ENCODE peak calls at places on chromosomes 6 and 20, in five cellular contexts. J is caudate nucleus, G is GM23248, N is AG04450, P is mammary epithelial cell. Q is an unnamed sample.

GRCh38 chr20:16810216-16810615 is 62.1 kb downstream of the OTOR start:
- DNase-seq in J (no peak), G (no peak), N (no peak), P (peak), Q (no peak)

GRCh38 chr6:159874475-159874874 is 16.3 kb upstream of the MAS1 start:
- DNase-seq in J (no peak), N (no peak), P (no peak), G (peak), Q (no peak)

GRCh38 chr6:112173401-112173800 is 81.0 kb downstream of the LAMA4 start:
- DNase-seq in J (no peak), N (no peak), G (no peak), P (no peak), Q (no peak)

GRCh38 chr6:126110494-126111270 is 124.3 kb downstream of the TRMT11 start:
- DNase-seq in G (no peak), N (no peak), P (no peak), J (no peak), Q (no peak)

GRCh38 chr20:54048489-54048888 is 21.9 kb downstream of the BCAS1 start:
- DNase-seq in N (no peak), P (no peak), J (no peak), G (peak), Q (no peak)

GRCh38 chr20:16292227-16292626 is 281.0 kb downstream of the KIF16B start:
- DNase-seq in J (no peak), N (no peak), G (peak), P (peak), Q (no peak)

GRCh38 chr20:51941503-51941902 is 139.2 kb upstream of the SALL4 start:
- DNase-seq in J (no peak), G (no peak), P (no peak), N (no peak), Q (no peak)

GRCh38 chr20:17849901-17850673 is 118.5 kb downstream of the SNX5 start:
- DNase-seq in P (peak), N (peak), G (peak), J (no peak), Q (no peak)

GRCh38 chr20:38610521-38610920 is 8.9 kb downstream of the ARHGAP40 start:
- DNase-seq in G (peak), N (no peak), J (no peak), P (peak), Q (no peak)

GRCh38 chr6:17352302-17352701 is 41.1 kb upstream of the CAP2 start:
- DNase-seq in G (peak), P (no peak), J (no peak), N (no peak), Q (no peak)

GRCh38 chr6:169784941-169785340 is 33.5 kb downstream of the ERMARD start:
- DNase-seq in J (no peak), G (no peak), N (no peak), P (no peak), Q (no peak)

GRCh38 chr6:4287811-4288244 is 152.5 kb upstream of the ECI2 start:
- DNase-seq in N (no peak), G (no peak), P (no peak), J (no peak), Q (no peak)

GRCh38 chr6:32195902-32196681 is 3.6 kb upstream of the GPSM3 start:
- DNase-seq in P (peak), J (peak), G (peak), N (peak), Q (peak)

GRCh38 chr6:162528538-162528937 is 199.0 kb downstream of the PRKN start:
- DNase-seq in N (no peak), J (no peak), P (no peak), G (no peak), Q (no peak)

GRCh38 chr20:2817891-2818595 is 1.9 kb downstream of the TMEM239 start:
- DNase-seq in N (no peak), G (no peak), J (no peak), P (no peak), Q (no peak)

GRCh38 chr6:25359191-25359861 is 80.2 kb downstream of the CARMIL1 start:
- DNase-seq in P (peak), J (peak), N (no peak), G (peak), Q (no peak)

GRCh38 chr6:17311595-17312311 is 30.6 kb downstream of the RBM24 start:
- DNase-seq in G (peak), N (no peak), J (peak), P (no peak), Q (no peak)

GRCh38 chr6:54910326-54910952 is 63.9 kb downstream of the FAM83B start:
- DNase-seq in N (no peak), J (no peak), G (peak), P (no peak), Q (no peak)

GRCh38 chr6:21915707-21916399 is 322.3 kb downstream of the SOX4 start:
- DNase-seq in G (peak), N (no peak), J (no peak), P (peak), Q (no peak)

GRCh38 chr20:23091741-23092408 is 5.8 kb upstream of the CD93 start:
- DNase-seq in N (no peak), G (no peak), J (no peak), P (no peak), Q (no peak)

GRCh38 chr20:58399926-58400325 is 10.9 kb downstream of the VAPB start:
- DNase-seq in N (no peak), J (no peak), G (no peak), P (no peak), Q (no peak)

GRCh38 chr20:36493013-36493800 is 48.1 kb upstream of the MYL9 start:
- DNase-seq in N (no peak), P (no peak), J (no peak), G (no peak), Q (no peak)

GRCh38 chr6:14228571-14228970 is 111.0 kb downstream of the CD83 start:
- DNase-seq in N (no peak), G (peak), P (no peak), J (no peak), Q (no peak)

GRCh38 chr6:34484899-34485298 is 19.0 kb downstream of the PACSIN1 start:
- DNase-seq in G (no peak), J (no peak), P (peak), N (no peak), Q (peak)

GRCh38 chr6:41040101-41040910 is 1.3 kb upstream of the UNC5CL start:
- DNase-seq in G (peak), J (no peak), N (no peak), P (peak), Q (no peak)

GRCh38 chr20:25637247-25637646 is 13.4 kb upstream of the NANP start:
- DNase-seq in N (no peak), J (no peak), G (no peak), P (no peak), Q (no peak)

GRCh38 chr6:112827793-112828192 is 480.7 kb downstream of the RFPL4B start:
- DNase-seq in N (no peak), J (no peak), G (peak), P (no peak), Q (no peak)

GRCh38 chr6:80642452-80642851 is 536.0 kb downstream of the BCKDHB start:
- DNase-seq in G (peak), N (no peak), P (peak), J (no peak), Q (no peak)

GRCh38 chr20:59020938-59021551 is 1.8 kb downstream of the TUBB1 start:
- DNase-seq in N (no peak), G (peak), P (peak), J (no peak), Q (no peak)

GRCh38 chr6:156879235-156879995 is 102.2 kb downstream of the ARID1B start:
- DNase-seq in G (no peak), J (no peak), N (peak), P (no peak), Q (no peak)

GRCh38 chr6:141513830-141514229 is 618.9 kb upstream of the GJE1 start:
- DNase-seq in P (no peak), N (no peak), J (no peak), G (peak), Q (no peak)

GRCh38 chr6:17585766-17586502 is 14.2 kb upstream of the FAM8A1 start:
- DNase-seq in J (no peak), G (no peak), P (peak), N (no peak), Q (no peak)

DNA sequence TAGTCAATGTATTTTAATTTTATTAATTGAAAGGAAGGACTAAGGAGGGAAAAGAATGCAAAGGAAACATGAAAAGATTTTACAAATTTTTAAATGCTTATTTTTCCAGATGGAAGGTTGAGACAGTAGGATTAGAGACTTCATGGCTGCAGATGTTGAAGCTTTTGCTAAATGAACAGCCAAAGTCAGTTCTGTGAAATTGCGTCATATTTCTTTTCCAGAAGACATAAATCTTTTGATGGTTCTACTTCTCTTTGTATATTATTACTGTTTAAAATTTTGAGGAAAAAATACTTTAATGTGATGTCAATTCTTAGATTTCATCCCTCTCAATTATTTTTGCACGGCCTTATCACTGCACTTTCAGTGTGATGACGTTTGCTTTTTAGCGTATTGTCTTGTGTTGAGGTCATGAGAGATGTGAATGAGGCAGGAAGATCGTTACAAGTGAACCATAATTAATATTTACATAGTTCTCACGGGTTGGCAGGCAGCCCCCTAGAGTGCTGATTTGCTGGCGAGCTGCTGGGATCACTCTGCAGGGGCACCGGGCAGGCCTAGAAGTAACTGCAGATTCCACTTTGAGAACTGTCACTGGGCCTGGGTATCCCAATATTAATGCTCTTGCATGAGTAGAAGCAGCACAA is 158.1 kb downstream of the TBXT start:
- DNase-seq in P (no peak), G (no peak), J (no peak), N (no peak), Q (no peak)
- H3K27ac ChIP-seq in P (no peak), G (no peak), J (no peak), N (peak), Q (no peak)

GRCh38 chr20:49684335-49684997 is 29.2 kb downstream of the B4GALT5 start:
- DNase-seq in N (no peak), P (no peak), G (no peak), J (no peak), Q (peak)

GRCh38 chr20:49685161-49685601 is 28.5 kb downstream of the B4GALT5 start:
- DNase-seq in G (peak), N (no peak), J (no peak), P (no peak), Q (no peak)

GRCh38 chr20:49680475-49680874 is 33.2 kb downstream of the B4GALT5 start:
- DNase-seq in J (no peak), P (no peak), G (no peak), N (no peak), Q (no peak)

GRCh38 chr20:49682798-49683197 is 30.9 kb downstream of the B4GALT5 start:
- DNase-seq in N (no peak), P (no peak), G (no peak), J (no peak), Q (no peak)

GRCh38 chr20:49682278-49682677 is 31.4 kb downstream of the B4GALT5 start:
- DNase-seq in N (no peak), J (no peak), G (no peak), P (no peak), Q (no peak)
- H3K27ac ChIP-seq in N (no peak), J (no peak), G (no peak), P (no peak), Q (peak)

GRCh38 chr20:21623781-21624094 is 81.7 kb upstream of the PAX1 start:
- DNase-seq in G (no peak), P (no peak), J (no peak), N (no peak), Q (no peak)

GRCh38 chr20:21623074-21623780 is 82.2 kb upstream of the PAX1 start:
- DNase-seq in G (no peak), N (no peak), P (no peak), J (no peak), Q (no peak)

GRCh38 chr20:21618697-21619421 is 86.6 kb upstream of the PAX1 start:
- DNase-seq in G (no peak), P (no peak), J (no peak), N (no peak), Q (no peak)

GRCh38 chr20:21622097-21622496 is 83.4 kb upstream of the PAX1 start:
- DNase-seq in P (peak), G (no peak), N (no peak), J (no peak), Q (no peak)
- H3K27ac ChIP-seq in P (no peak), G (no peak), N (no peak), J (no peak), Q (no peak)

GRCh38 chr6:151257984-151258445 is 18.2 kb downstream of the AKAP12 start:
- DNase-seq in N (no peak), J (no peak), G (no peak), P (no peak), Q (no peak)
- H3K27ac ChIP-seq in N (no peak), J (no peak), G (no peak), P (no peak), Q (no peak)

DNA sequence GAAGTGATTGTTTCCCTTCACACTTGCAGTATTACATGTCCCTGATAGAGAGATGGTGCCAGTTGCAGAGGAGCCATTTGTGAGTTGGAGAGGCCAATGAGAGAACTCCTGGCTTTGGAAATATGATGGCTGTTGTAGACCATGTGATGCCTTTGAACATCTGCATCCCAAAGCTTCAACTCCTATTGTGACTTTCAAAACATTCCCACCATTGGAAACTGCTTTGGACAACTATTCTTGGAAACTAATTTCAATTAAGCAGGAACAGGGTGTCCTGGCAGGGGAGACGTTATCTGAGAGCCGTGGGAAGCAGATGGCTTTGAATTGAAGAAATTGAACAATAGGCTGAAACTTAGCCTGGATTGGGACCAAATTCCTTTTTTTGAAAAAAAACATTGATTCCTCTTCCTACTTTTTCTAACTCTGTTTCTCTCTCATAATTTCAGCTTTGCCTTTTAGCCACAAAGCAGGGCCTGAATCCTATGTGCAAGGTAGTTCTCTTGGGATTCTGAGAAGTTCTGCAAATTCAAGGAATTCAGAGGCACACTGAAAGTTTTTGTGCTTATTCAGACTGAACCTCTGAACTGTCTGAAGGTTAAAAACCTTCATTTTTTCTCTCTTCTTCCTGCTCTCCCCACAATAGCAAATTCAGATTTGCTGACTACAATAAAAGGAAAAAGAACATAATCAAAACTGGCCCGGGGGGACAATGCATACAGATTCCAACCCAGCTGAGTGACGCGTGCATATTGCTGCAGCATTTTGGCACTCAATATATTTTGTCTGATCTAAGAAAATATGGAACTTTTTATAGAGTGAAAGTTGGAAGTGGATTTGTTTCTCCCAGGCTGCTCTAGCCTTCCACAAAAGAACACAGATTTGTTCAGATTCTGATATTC is 720.3 kb upstream of the CHD6 start:
- DNase-seq in G (no peak), J (no peak), N (no peak), P (no peak), Q (no peak)
- H3K27ac ChIP-seq in G (no peak), J (no peak), N (no peak), P (no peak), Q (no peak)

GRCh38 chr6:1611572-1612385 is 2.1 kb downstream of the FOXC1 start:
- DNase-seq in G (peak), P (peak), J (no peak), N (no peak), Q (no peak)
- H3K27ac ChIP-seq in G (peak), P (peak), J (no peak), N (peak), Q (no peak)

GRCh38 chr20:33765099-33765498 is 33.3 kb downstream of the ZNF341 start:
- DNase-seq in P (no peak), G (no peak), J (no peak), N (no peak), Q (no peak)
- H3K27ac ChIP-seq in P (no peak), G (no peak), J (no peak), N (no peak), Q (no peak)

GRCh38 chr6:81938991-81939773 is 186.7 kb upstream of the TENT5A start:
- DNase-seq in P (peak), J (no peak), N (no peak), G (peak), Q (no peak)
- H3K27ac ChIP-seq in P (peak), J (no peak), N (peak), G (peak), Q (peak)

GRCh38 chr6:86609549-86610388 is 327.6 kb upstream of the HTR1E start:
- DNase-seq in J (no peak), P (no peak), G (no peak), N (no peak), Q (no peak)
- H3K27ac ChIP-seq in J (no peak), P (no peak), G (no peak), N (no peak), Q (no peak)

GRCh38 chr20:32191422-32191821 is 16.1 kb downstream of the PLAGL2 start:
- DNase-seq in J (no peak), P (no peak), N (no peak), G (no peak), Q (no peak)

GRCh38 chr20:32199006-32199405 is 8.5 kb downstream of the PLAGL2 start:
- DNase-seq in N (no peak), G (no peak), P (no peak), J (peak), Q (no peak)

GRCh38 chr20:32192698-32193097 is 14.8 kb downstream of the PLAGL2 start:
- DNase-seq in P (no peak), J (no peak), G (no peak), N (no peak), Q (no peak)

GRCh38 chr20:32191873-32192272 is 15.7 kb downstream of the PLAGL2 start:
- DNase-seq in G (peak), P (no peak), J (no peak), N (no peak), Q (no peak)

DNA sequence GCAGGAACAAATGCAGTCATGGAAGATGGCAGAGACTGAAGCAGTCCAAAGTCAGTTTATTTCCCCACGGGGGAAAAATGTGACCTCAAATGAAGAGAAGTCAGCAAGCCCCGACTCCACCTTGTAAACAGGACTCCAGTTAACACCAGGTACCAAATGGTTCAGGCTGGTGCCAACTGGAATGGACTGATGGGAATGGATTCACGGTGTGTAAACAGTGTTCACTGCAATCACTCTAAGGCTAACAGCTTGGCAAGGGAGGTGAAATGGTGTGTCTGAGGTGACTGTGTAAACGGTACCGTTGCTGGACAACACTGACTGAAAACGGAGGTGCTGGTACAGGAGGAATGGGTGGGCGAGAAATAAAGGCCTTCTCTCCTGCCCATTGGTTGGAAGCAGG is 12.0 kb downstream of the PLAGL2 start:
- DNase-seq in N (no peak), J (no peak), G (no peak), P (no peak), Q (no peak)
- H3K27ac ChIP-seq in N (no peak), J (no peak), G (no peak), P (no peak), Q (no peak)

Q was measured in HL-60.